ENCODE peak calls at places on chromosomes 2 and 18, in four cellular contexts. One of them, this sample, is unnamed.

GRCh38 chr18:13267517-13267916 is 49.0 kb downstream of the LDLRAD4 start:
- DNase-seq in heart right ventricle: no peak
- DNase-seq in heart left ventricle: no peak
- DNase-seq in GM10248: no peak
- DNase-seq in this sample: no peak

GRCh38 chr18:13199169-13199568 is 19.4 kb upstream of the LDLRAD4 start:
- DNase-seq in heart right ventricle: no peak
- DNase-seq in heart left ventricle: no peak
- DNase-seq in GM10248: no peak
- DNase-seq in this sample: no peak

GRCh38 chr2:25159947-25160346 is 8.4 kb downstream of the POMC start:
- DNase-seq in heart right ventricle: no peak
- DNase-seq in heart left ventricle: no peak
- DNase-seq in GM10248: no peak
- DNase-seq in this sample: no peak

GRCh38 chr2:239103125-239104098 is 255.5 kb downstream of the TWIST2 start:
- DNase-seq in heart right ventricle: no peak
- DNase-seq in heart left ventricle: no peak
- DNase-seq in GM10248: no peak
- DNase-seq in this sample: no peak

GRCh38 chr2:176082885-176083731 is 654 bp downstream of the EVX2 start:
- DNase-seq in heart right ventricle: no peak
- DNase-seq in heart left ventricle: no peak
- DNase-seq in GM10248: no peak
- DNase-seq in this sample: peak; percentile 19

GRCh38 chr2:9377461-9378097 is 45.7 kb downstream of the ITGB1BP1 start:
- DNase-seq in heart right ventricle: no peak
- DNase-seq in heart left ventricle: no peak
- DNase-seq in GM10248: no peak
- DNase-seq in this sample: no peak

GRCh38 chr2:152336854-152337510 is 2.0 kb downstream of the FMNL2 start:
- DNase-seq in heart right ventricle: no peak
- DNase-seq in heart left ventricle: no peak
- DNase-seq in GM10248: no peak
- DNase-seq in this sample: no peak

GRCh38 chr2:138087761-138088602 is 123.7 kb downstream of the HNMT start:
- DNase-seq in heart right ventricle: no peak
- DNase-seq in heart left ventricle: no peak
- DNase-seq in GM10248: no peak
- DNase-seq in this sample: no peak

GRCh38 chr2:9742601-9743000 is 100.7 kb upstream of the TAF1B start:
- DNase-seq in heart right ventricle: no peak
- DNase-seq in heart left ventricle: no peak
- DNase-seq in GM10248: no peak
- DNase-seq in this sample: no peak

GRCh38 chr2:175205523-175205922 is 24.0 kb upstream of the ATP5MC3 start:
- DNase-seq in heart right ventricle: no peak
- DNase-seq in heart left ventricle: no peak
- DNase-seq in GM10248: no peak
- DNase-seq in this sample: no peak

GRCh38 chr2:238741277-238741676 is 106.6 kb upstream of the TWIST2 start:
- DNase-seq in heart right ventricle: no peak
- DNase-seq in heart left ventricle: no peak
- DNase-seq in GM10248: no peak
- DNase-seq in this sample: no peak

GRCh38 chr18:39571511-39571910 is 2005.9 kb upstream of the CELF4 start:
- DNase-seq in heart right ventricle: no peak
- DNase-seq in heart left ventricle: no peak
- DNase-seq in GM10248: peak; percentile 13
- DNase-seq in this sample: peak; percentile 18

GRCh38 chr2:241940329-241940728 is 70.8 kb downstream of the RTP5 start:
- DNase-seq in heart right ventricle: no peak
- DNase-seq in heart left ventricle: no peak
- DNase-seq in GM10248: no peak
- DNase-seq in this sample: no peak

GRCh38 chr2:69466728-69467127 is 29.5 kb upstream of the NFU1 start:
- DNase-seq in heart right ventricle: no peak
- DNase-seq in heart left ventricle: no peak
- DNase-seq in GM10248: no peak
- DNase-seq in this sample: no peak

GRCh38 chr2:237702439-237703397 is 75.3 kb downstream of the LRRFIP1 start:
- DNase-seq in heart right ventricle: peak; percentile 51
- DNase-seq in heart left ventricle: peak; percentile 70
- DNase-seq in GM10248: no peak
- DNase-seq in this sample: no peak

GRCh38 chr2:102112692-102113665 is 29.6 kb upstream of the IL1R1 start:
- DNase-seq in heart right ventricle: no peak
- DNase-seq in heart left ventricle: no peak
- DNase-seq in GM10248: no peak
- DNase-seq in this sample: no peak

GRCh38 chr2:69173706-69174105 is 160.7 kb downstream of the ANTXR1 start:
- DNase-seq in heart right ventricle: no peak
- DNase-seq in heart left ventricle: no peak
- DNase-seq in GM10248: no peak
- DNase-seq in this sample: no peak

GRCh38 chr2:24058887-24059286 is 9.3 kb downstream of the FKBP1B start:
- DNase-seq in heart right ventricle: no peak
- DNase-seq in heart left ventricle: no peak
- DNase-seq in GM10248: no peak
- DNase-seq in this sample: no peak

GRCh38 chr2:74006424-74006823 is 21.7 kb downstream of the TET3 start:
- DNase-seq in heart right ventricle: peak; percentile 41
- DNase-seq in heart left ventricle: peak; percentile 59
- DNase-seq in GM10248: no peak
- DNase-seq in this sample: no peak

GRCh38 chr2:65186872-65187851 is 40.5 kb upstream of the ACTR2 start:
- DNase-seq in heart right ventricle: peak; percentile 55
- DNase-seq in heart left ventricle: peak; percentile 65
- DNase-seq in GM10248: peak; percentile 86
- DNase-seq in this sample: peak; percentile 86

GRCh38 chr2:35428548-35428947 is 927.0 kb upstream of the CRIM1 start:
- DNase-seq in heart right ventricle: peak; percentile 15
- DNase-seq in heart left ventricle: no peak
- DNase-seq in GM10248: peak; percentile 12
- DNase-seq in this sample: no peak

GRCh38 chr2:218567797-218568189 is 358 bp downstream of the USP37 start:
- DNase-seq in heart right ventricle: no peak
- DNase-seq in heart left ventricle: no peak
- DNase-seq in GM10248: no peak
- DNase-seq in this sample: no peak

GRCh38 chr18:79621501-79621900 is 58.1 kb upstream of the CTDP1 start:
- DNase-seq in heart right ventricle: no peak
- DNase-seq in heart left ventricle: no peak
- DNase-seq in GM10248: no peak
- DNase-seq in this sample: no peak

GRCh38 chr18:13136056-13136688 is 82.4 kb upstream of the LDLRAD4 start:
- DNase-seq in heart right ventricle: no peak
- DNase-seq in heart left ventricle: no peak
- DNase-seq in GM10248: peak; percentile 56
- DNase-seq in this sample: peak; percentile 62

GRCh38 chr18:59502222-59502898 is 143.3 kb upstream of the LMAN1 start:
- DNase-seq in heart right ventricle: no peak
- DNase-seq in heart left ventricle: peak; percentile 33
- DNase-seq in GM10248: no peak
- DNase-seq in this sample: no peak

GRCh38 chr2:236167297-236168109 is 683 bp downstream of the GBX2 start:
- DNase-seq in heart right ventricle: no peak
- DNase-seq in heart left ventricle: no peak
- DNase-seq in GM10248: no peak
- DNase-seq in this sample: peak; percentile 43

GRCh38 chr18:54690198-54690597 is 99.2 kb downstream of the DYNAP start:
- DNase-seq in heart right ventricle: no peak
- DNase-seq in heart left ventricle: no peak
- DNase-seq in GM10248: no peak
- DNase-seq in this sample: no peak

GRCh38 chr2:72544554-72544953 is 281.3 kb downstream of the EXOC6B start:
- DNase-seq in heart right ventricle: no peak
- DNase-seq in heart left ventricle: no peak
- DNase-seq in GM10248: no peak
- DNase-seq in this sample: no peak

GRCh38 chr2:55052087-55053061 is 2.1 kb upstream of the RTN4 start:
- DNase-seq in heart right ventricle: no peak
- DNase-seq in heart left ventricle: no peak
- DNase-seq in GM10248: no peak
- DNase-seq in this sample: no peak

GRCh38 chr18:3605562-3606443 is 155.8 kb downstream of the TGIF1 start:
- DNase-seq in heart right ventricle: no peak
- DNase-seq in heart left ventricle: no peak
- DNase-seq in GM10248: no peak
- DNase-seq in this sample: no peak

DNA sequence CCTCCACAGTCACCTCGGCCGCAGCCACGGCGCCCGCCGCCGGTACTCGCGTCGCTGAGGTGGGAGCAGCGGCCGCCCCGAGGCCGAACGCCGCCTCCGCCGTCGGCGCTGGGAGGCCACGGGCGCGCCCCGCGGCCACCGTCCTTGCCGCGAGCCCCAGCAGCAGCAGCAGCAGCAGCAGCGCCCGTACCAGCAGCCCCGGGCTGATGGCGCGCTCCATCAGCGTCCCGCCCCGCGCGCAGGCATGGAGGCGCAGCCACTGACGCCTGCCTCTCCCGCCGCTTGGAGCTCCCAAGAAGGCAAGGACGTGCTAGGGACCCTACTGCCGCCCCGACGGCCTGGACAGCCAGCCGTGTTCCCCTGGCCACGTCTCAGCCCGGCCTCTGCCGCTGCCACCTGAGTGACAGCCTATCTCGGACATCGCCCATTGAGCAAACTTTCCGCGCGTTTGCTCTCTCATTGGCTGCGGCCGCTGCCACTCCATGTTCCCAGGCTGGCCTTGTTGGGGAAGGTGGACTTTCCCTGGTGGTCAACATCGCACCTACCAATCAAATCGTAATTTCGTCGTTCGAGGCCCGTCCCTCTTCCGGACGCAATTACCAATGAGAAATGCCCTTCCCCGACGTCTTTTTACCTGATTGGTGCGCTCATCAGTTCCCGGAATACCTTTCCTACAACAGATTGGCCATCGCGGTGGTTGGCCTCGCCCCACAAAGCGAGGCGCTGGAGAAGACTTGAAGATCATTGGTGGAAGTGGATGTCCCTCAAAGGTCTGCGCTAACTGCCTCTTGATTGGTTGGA is at the start of gene EIF2AK3:
- DNase-seq in heart right ventricle: peak; percentile 98
- DNase-seq in heart left ventricle: peak; percentile 100
- DNase-seq in GM10248: peak; percentile 93
- DNase-seq in this sample: peak; percentile 96
- TF ChIP-seq CTCF in heart right ventricle: peak; percentile 30
- TF ChIP-seq CTCF in heart left ventricle: peak; percentile 7
- TF ChIP-seq CTCF in GM10248: no peak
- TF ChIP-seq CTCF in this sample: no peak

GRCh38 chr2:216685327-216685875 is 9.9 kb downstream of the IGFBP5 start:
- DNase-seq in heart right ventricle: no peak
- DNase-seq in heart left ventricle: no peak
- DNase-seq in GM10248: no peak
- DNase-seq in this sample: no peak

GRCh38 chr2:216689397-216689796 is 6.0 kb downstream of the IGFBP5 start:
- DNase-seq in heart right ventricle: no peak
- DNase-seq in heart left ventricle: no peak
- DNase-seq in GM10248: no peak
- DNase-seq in this sample: no peak

GRCh38 chr2:216687111-216687510 is 8.2 kb downstream of the IGFBP5 start:
- DNase-seq in heart right ventricle: no peak
- DNase-seq in heart left ventricle: no peak
- DNase-seq in GM10248: no peak
- DNase-seq in this sample: no peak

GRCh38 chr2:216688731-216689360 is 6.5 kb downstream of the IGFBP5 start:
- DNase-seq in heart right ventricle: peak; percentile 60
- DNase-seq in heart left ventricle: peak; percentile 62
- DNase-seq in GM10248: no peak
- DNase-seq in this sample: no peak

GRCh38 chr2:216687646-216688045 is 7.7 kb downstream of the IGFBP5 start:
- DNase-seq in heart right ventricle: no peak
- DNase-seq in heart left ventricle: no peak
- DNase-seq in GM10248: no peak
- DNase-seq in this sample: no peak
- TF ChIP-seq CTCF in heart right ventricle: peak; percentile 8
- TF ChIP-seq CTCF in heart left ventricle: no peak
- TF ChIP-seq CTCF in GM10248: peak; percentile 14
- TF ChIP-seq CTCF in this sample: peak; percentile 46

DNA sequence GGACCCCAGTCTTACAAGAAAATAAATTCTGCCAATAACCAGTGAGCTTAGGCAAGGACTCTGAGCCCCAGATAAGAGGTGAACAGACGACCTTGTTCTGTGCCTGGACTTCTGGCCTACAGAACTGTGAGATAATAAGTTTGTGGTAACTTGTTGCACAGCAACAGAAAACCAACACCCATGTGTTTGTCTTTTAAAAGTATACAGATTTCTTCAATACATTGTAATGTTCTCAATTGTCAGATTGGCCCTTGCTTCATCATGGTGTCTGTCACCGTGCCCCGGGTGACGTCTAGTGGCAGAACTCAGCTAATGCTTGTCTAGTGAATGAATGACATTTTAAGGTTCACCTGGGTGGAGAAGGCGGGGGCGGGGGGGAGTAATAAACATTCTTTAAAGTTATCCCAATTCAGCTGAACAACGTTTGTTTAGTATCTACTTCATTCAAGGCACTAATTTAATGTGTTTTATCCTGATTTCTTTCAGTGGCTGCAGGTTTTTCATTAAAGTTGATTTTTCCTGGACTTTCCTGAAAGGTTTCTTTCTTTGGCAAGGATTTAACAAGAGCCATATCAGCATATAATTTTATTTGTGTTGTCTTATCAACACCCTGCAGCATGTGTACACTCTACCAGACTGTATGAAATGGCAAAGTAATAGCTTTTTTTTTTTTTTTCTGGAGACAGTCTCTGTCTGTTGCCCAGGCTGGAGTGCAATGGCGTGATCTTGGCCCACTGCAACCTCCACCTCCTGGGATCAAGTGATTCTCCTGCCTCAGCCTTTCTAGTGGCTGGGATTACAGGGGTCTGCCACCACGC is 123.8 kb upstream of the DLX2 start:
- DNase-seq in heart right ventricle: no peak
- DNase-seq in heart left ventricle: no peak
- DNase-seq in GM10248: no peak
- DNase-seq in this sample: no peak
- TF ChIP-seq CTCF in heart right ventricle: no peak
- TF ChIP-seq CTCF in heart left ventricle: no peak
- TF ChIP-seq CTCF in GM10248: no peak
- TF ChIP-seq CTCF in this sample: no peak

GRCh38 chr2:21395366-21395765 is 271.6 kb downstream of the TDRD15 start:
- DNase-seq in heart right ventricle: no peak
- DNase-seq in heart left ventricle: no peak
- DNase-seq in GM10248: no peak
- DNase-seq in this sample: no peak
- TF ChIP-seq CTCF in heart right ventricle: peak; percentile 23
- TF ChIP-seq CTCF in heart left ventricle: no peak
- TF ChIP-seq CTCF in GM10248: peak; percentile 10
- TF ChIP-seq CTCF in this sample: peak; percentile 20